ENCODE peak calls at places on chromosomes 7 and 10, in six cellular contexts. Z, B, O, E, U and V are unnamed samples.

GRCh38 chr10:76035728-76036409 is 604.4 kb downstream of the LRMDA start:
- DNase-seq in B (no peak), E (no peak), O (peak; percentile 16), Z (no peak), U (peak; percentile 90), V (no peak)

GRCh38 chr10:19848226-19848950 is 32.2 kb downstream of the PLXDC2 start:
- DNase-seq in B (no peak), U (no peak), E (no peak), Z (no peak), O (no peak), V (no peak)

GRCh38 chr7:146096994-146097393 is 19.6 kb upstream of the CNTNAP2 start:
- DNase-seq in B (no peak), E (no peak), U (peak; percentile 42), Z (no peak), O (no peak), V (no peak)

GRCh38 chr7:41315764-41316163 is 387.1 kb downstream of the INHBA start:
- DNase-seq in B (no peak), O (peak; percentile 26), Z (no peak), E (no peak), U (no peak), V (no peak)

GRCh38 chr10:34524369-34525091 is 290.6 kb downstream of the PARD3 start:
- DNase-seq in B (no peak), U (no peak), Z (no peak), O (no peak), E (no peak), V (no peak)

GRCh38 chr7:69309601-69310000 is 288.7 kb upstream of the AUTS2 start:
- DNase-seq in E (no peak), B (no peak), Z (no peak), O (no peak), U (no peak), V (no peak)

GRCh38 chr10:132451506-132452215 is 54.7 kb downstream of the PWWP2B start:
- DNase-seq in E (no peak), U (no peak), Z (no peak), B (no peak), O (no peak), V (no peak)

GRCh38 chr7:129667116-129667515 is 55.6 kb downstream of the NRF1 start:
- DNase-seq in B (no peak), O (no peak), E (no peak), U (no peak), Z (no peak), V (no peak)

GRCh38 chr10:15678851-15679250 is 40.9 kb downstream of the ITGA8 start:
- DNase-seq in E (no peak), Z (no peak), B (no peak), U (no peak), O (no peak), V (no peak)

GRCh38 chr7:102205915-102206314 is 80.8 kb upstream of the SH2B2 start:
- DNase-seq in Z (peak; percentile 24), U (no peak), O (no peak), B (no peak), E (no peak), V (no peak)

GRCh38 chr10:79264942-79265341 is 82.3 kb upstream of the PPIF start:
- DNase-seq in Z (no peak), B (no peak), U (peak; percentile 58), E (no peak), O (no peak), V (no peak)

GRCh38 chr7:91082854-91083495 is 181.3 kb upstream of the FZD1 start:
- DNase-seq in B (peak; percentile 8), U (peak; percentile 36), Z (no peak), O (no peak), E (no peak), V (no peak)

GRCh38 chr7:28618383-28618782 is 206.1 kb downstream of the CREB5 start:
- DNase-seq in B (no peak), O (no peak), U (no peak), E (no peak), Z (peak; percentile 8), V (no peak)

GRCh38 chr10:131570716-131571307 is 259.3 kb upstream of the TCERG1L start:
- DNase-seq in B (no peak), Z (no peak), E (no peak), U (no peak), O (no peak), V (no peak)

GRCh38 chr10:132882481-132882951 is 59.9 kb downstream of the CFAP46 start:
- DNase-seq in U (no peak), E (no peak), Z (no peak), B (no peak), O (no peak), V (no peak)

GRCh38 chr10:20885678-20886077 is 11.4 kb downstream of the NEBL start:
- DNase-seq in O (no peak), B (peak; percentile 62), Z (no peak), U (no peak), E (no peak), V (no peak)

GRCh38 chr7:98968621-98969020 is 90.3 kb downstream of the TRRAP start:
- DNase-seq in E (no peak), B (no peak), O (no peak), U (no peak), Z (no peak), V (no peak)

GRCh38 chr7:70588610-70589009 is 543.3 kb upstream of the GALNT17 start:
- DNase-seq in B (no peak), O (no peak), E (no peak), U (no peak), Z (no peak), V (no peak)

GRCh38 chr7:112080974-112081373 is 125.2 kb downstream of the DOCK4 start:
- DNase-seq in E (no peak), U (peak; percentile 51), O (peak; percentile 19), Z (no peak), B (peak; percentile 71), V (peak; percentile 7)

GRCh38 chr7:74511360-74511759 is 57.7 kb downstream of the GTF2IRD1 start:
- DNase-seq in U (peak; percentile 31), E (no peak), B (no peak), Z (no peak), O (no peak), V (no peak)

GRCh38 chr7:96612034-96612433 is 97.6 kb downstream of the SEM1 start:
- DNase-seq in Z (no peak), O (no peak), B (no peak), U (no peak), E (no peak), V (no peak)

GRCh38 chr10:16644146-16644545 is 122.5 kb upstream of the C1QL3 start:
- DNase-seq in U (no peak), Z (no peak), O (no peak), E (no peak), B (no peak), V (no peak)

GRCh38 chr7:30510124-30511074 is 5.8 kb upstream of the GGCT start:
- DNase-seq in B (no peak), Z (no peak), U (peak; percentile 64), O (peak; percentile 29), E (no peak), V (no peak)

GRCh38 chr10:64576497-64576896 is 1055.3 kb downstream of the REEP3 start:
- DNase-seq in B (no peak), O (no peak), Z (no peak), U (no peak), E (no peak), V (no peak)

GRCh38 chr10:6423004-6423403 is 157.1 kb downstream of the PRKCQ start:
- DNase-seq in B (no peak), Z (no peak), U (no peak), O (no peak), E (no peak), V (no peak)